ENCODE peak calls at places on chromosomes 7 and 10, in four cellular contexts. N, W, Y and Z are unnamed samples.

GRCh38 chr7:32070406-32071360 is at the start of gene PDE1C:
- DNase-seq in W (no peak), Y (no peak), N (no peak), Z (no peak)

GRCh38 chr7:22090107-22090506 is 144.4 kb upstream of the CDCA7L start:
- DNase-seq in N (no peak), Y (no peak), W (no peak), Z (no peak)

GRCh38 chr7:1664711-1665591 is 5.1 kb upstream of the ELFN1 start:
- DNase-seq in N (no peak), W (peak; percentile 81), Y (peak; percentile 57), Z (no peak)

GRCh38 chr10:15068802-15069201 is 19.8 kb downstream of the ACBD7 start:
- DNase-seq in W (no peak), N (no peak), Y (peak; percentile 75), Z (peak; percentile 91)

GRCh38 chr7:147088916-147089315 is 972.3 kb downstream of the CNTNAP2 start:
- DNase-seq in N (no peak), W (no peak), Y (no peak), Z (no peak)

GRCh38 chr7:100483728-100484635 is at the start of gene NYAP1:
- DNase-seq in N (no peak), W (peak; percentile 62), Y (peak; percentile 62), Z (no peak)

GRCh38 chr7:35036361-35037171 is 719 bp downstream of the DPY19L1 start:
- DNase-seq in N (no peak), W (peak; percentile 81), Y (peak; percentile 68), Z (peak; percentile 37)

GRCh38 chr10:80270887-80271286 is 18.6 kb downstream of the MAT1A start:
- DNase-seq in Y (no peak), W (no peak), N (no peak), Z (no peak)

GRCh38 chr7:73987298-73987697 is 40.7 kb upstream of the ELN start:
- DNase-seq in N (no peak), Y (no peak), W (no peak), Z (no peak)

GRCh38 chr10:46069771-46070463 is 23.8 kb upstream of the MSMB start:
- DNase-seq in N (no peak), W (peak; percentile 57), Y (no peak), Z (no peak)

GRCh38 chr10:77226871-77227557 is 410.6 kb downstream of the KCNMA1 start:
- DNase-seq in Y (no peak), W (no peak), N (no peak), Z (no peak)

GRCh38 chr10:74598891-74599566 is 227.4 kb upstream of the KAT6B start:
- DNase-seq in N (no peak), W (no peak), Y (peak; percentile 53), Z (no peak)

GRCh38 chr7:127594490-127594889 is 954 bp downstream of the FSCN3 start:
- DNase-seq in Y (no peak), N (no peak), W (peak; percentile 80), Z (no peak)

GRCh38 chr10:33335550-33335799 is 1.0 kb upstream of the NRP1 start:
- DNase-seq in Y (no peak), W (no peak), N (no peak), Z (no peak)

GRCh38 chr7:7889791-7890568 is 78.6 kb upstream of the GLCCI1 start:
- DNase-seq in N (no peak), Y (no peak), W (no peak), Z (no peak)

GRCh38 chr10:124614003-124614659 is 130.0 kb downstream of the FAM53B start:
- DNase-seq in N (no peak), Y (no peak), W (no peak), Z (no peak)

GRCh38 chr7:99928994-99929729 is at the start of gene GJC3:
- DNase-seq in W (peak; percentile 78), N (no peak), Y (peak; percentile 63), Z (no peak)

GRCh38 chr10:88494537-88494936 is 88.6 kb downstream of the RNLS start:
- DNase-seq in Y (no peak), N (no peak), W (no peak), Z (no peak)

GRCh38 chr7:144027070-144027469 is 21.7 kb upstream of the OR2A5 start:
- DNase-seq in Y (peak; percentile 76), N (no peak), W (peak; percentile 14), Z (peak; percentile 10)

GRCh38 chr10:28008054-28008453 is 9.2 kb upstream of the ODAD2 start:
- DNase-seq in N (no peak), Y (no peak), W (no peak), Z (no peak)

GRCh38 chr10:110358869-110359629 is 54.3 kb upstream of the SMNDC1 start:
- DNase-seq in N (peak; percentile 83), W (peak; percentile 19), Y (no peak), Z (no peak)

GRCh38 chr10:42960491-42961155 is 116.2 kb upstream of the RET start:
- DNase-seq in Y (no peak), N (no peak), W (peak; percentile 68), Z (no peak)

GRCh38 chr10:7664707-7665106 is 2.1 kb downstream of the ITIH5 start:
- DNase-seq in W (no peak), N (no peak), Y (no peak), Z (no peak)

GRCh38 chr10:7662522-7662921 is 4.2 kb downstream of the ITIH5 start:
- DNase-seq in Y (no peak), N (no peak), W (no peak), Z (no peak)

GRCh38 chr10:7659560-7659959 is 7.2 kb downstream of the ITIH5 start:
- DNase-seq in W (no peak), Y (no peak), N (no peak), Z (peak; percentile 62)
- TF ChIP-seq CTCF in W (no peak), Y (no peak), N (no peak), Z (no peak)

DNA sequence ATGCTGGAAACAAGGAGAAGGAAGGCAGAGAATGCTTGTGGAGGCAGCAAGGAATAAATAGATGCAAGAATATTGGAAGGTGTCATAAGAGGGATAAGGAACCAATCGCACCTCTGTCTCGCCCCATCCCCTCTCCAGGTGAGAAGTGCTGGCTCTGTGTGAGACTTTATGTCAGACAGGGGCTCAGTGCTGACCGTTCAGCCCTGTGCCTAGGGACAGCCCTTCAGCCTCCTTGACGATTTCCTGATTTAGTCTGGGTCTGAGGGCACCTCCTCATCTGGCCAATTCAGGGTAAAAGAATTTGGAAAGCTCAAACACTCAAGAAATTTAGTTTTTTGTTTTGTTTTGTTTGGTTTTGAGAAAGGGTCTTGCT is 54.9 kb downstream of the FAM241B start:
- DNase-seq in W (no peak), N (no peak), Y (no peak), Z (no peak)
- H3K4me3 ChIP-seq in W (no peak overlapping the region), N (no peak overlapping the region), Y (no peak overlapping the region), Z (no peak overlapping the region)

DNA sequence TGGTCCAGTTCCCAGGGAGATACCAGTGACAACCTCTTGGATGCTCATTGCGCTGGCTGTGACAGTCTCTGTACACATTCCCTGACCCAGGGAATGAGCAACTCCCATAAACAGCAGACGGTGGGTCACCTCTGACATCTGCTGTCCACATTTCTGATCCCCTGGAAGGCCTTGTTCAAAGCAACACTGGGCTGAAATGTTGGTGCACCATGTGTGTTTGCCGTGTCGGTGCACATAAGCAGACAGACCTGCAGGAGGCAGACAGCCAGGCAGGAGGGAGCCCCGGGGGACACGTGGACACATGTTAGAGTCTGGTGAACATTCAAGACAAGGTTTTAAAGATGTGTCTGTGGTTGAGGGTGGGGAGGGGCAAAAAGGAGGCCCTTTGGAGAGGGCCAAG is 254.9 kb downstream of the PLXNA4 start:
- DNase-seq in N (no peak), Y (no peak), W (peak; percentile 30), Z (no peak)
- TF ChIP-seq CTCF in N (no peak), Y (peak; percentile 13), W (no peak), Z (peak; percentile 17)

DNA sequence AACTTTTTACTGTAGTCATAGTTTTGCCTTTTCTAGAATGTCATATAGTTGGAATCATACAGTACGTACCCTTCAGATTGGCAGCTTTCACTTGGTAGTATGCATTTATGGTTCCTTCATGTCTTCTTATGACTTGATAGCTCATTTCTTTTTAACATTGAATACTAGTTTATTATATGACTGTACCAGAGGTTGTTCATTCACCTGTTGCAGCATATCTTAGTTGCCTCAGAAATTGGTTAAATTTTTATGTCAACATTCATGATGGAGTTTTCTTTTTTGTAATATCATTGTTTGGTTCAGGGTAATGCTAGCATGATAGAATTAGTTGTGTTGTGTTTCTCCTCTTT is 94.8 kb upstream of the CDK13 start:
- DNase-seq in W (no peak), N (no peak), Y (no peak), Z (no peak)
- H3K4me3 ChIP-seq in W (peak overlapping the region; percentile 41), N (no peak overlapping the region), Y (peak overlapping the region; percentile 31), Z (peak overlapping the region; percentile 28)

DNA sequence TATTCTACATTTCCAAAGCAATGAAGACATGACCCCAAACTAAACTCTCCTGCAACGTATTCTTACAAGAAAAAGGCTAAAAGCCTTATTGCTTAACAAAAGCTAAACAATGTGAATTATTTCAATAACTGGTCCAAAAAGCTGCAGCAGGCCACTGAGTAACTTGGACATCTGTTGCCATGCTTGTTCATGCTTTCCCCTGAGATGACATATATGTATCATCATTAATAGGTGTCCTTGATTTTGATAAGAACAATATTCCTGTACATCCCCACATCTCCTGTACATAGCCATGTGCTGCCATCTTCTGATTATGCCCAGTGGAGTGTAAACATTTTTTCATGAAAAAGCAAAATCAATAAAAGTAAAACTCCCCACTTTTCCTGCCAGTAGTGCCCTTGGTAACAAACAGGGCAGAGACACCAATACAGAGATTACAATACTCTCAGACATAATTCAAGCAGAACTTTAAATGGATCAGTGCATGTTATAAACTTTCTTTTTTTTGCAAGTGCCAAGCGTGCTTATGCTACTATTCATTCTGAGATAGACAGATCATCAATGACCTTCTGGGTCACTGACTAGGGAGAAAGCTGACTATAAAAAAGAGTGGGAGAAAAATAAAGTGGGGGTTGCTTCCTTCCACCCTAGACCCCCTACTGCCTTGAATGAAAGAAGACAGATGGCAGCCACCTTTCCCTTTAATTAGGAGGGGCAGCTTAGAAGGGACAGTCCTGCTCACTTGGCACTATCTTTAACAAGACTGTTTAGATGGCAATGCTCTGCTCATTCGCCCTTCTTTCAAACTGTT is 205.5 kb upstream of the KLF14 start:
- DNase-seq in Y (no peak), N (no peak), W (no peak), Z (no peak)
- TF ChIP-seq CTCF in Y (no peak), N (no peak), W (no peak), Z (no peak)

DNA sequence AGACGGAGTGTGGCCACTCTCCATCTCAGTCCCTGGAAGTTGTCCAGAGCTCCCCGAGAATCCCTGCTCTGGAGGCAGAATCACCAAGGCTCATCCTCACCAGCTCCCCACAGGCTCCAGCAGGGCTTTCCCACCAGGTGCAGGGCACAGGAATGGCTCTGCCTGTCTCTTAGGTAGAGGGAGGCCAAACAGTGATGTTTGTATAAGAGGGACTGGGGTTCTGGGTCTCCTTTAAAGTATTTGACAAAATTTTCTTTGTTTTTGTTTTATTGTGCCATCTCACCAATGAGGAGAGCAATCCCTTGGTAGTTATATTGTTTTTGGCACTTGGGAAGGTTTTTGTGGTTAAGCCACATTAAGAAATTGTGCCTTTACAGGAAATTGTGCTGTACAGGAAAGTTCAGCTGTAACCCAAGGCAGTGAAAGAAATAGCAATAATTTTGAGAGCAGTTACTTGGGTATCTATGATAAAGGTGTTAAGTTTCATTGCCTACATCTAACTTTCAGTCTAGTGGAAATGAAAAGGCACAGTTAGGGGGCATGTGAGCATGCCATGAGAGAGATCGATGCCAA is 219.3 kb upstream of the PRSS58 start:
- DNase-seq in Y (peak; percentile 58), W (peak; percentile 70), N (no peak), Z (no peak)
- H3K4me3 ChIP-seq in Y (no peak overlapping the region), W (no peak overlapping the region), N (no peak overlapping the region), Z (no peak overlapping the region)